ENCODE peak calls at places on chromosomes 1 and 21, in nine cellular contexts. U is esophagus squamous epithelium, M is endothelial cell, Z is adrenal gland, D is neural progenitor cell, P is kidney, Y is AG04450, L is AG09309, H is AG10803. X is an unnamed sample.

GRCh38 chr1:198234511-198235251 is 77.9 kb downstream of the NEK7 start:
- DNase-seq in M (no peak), P (no peak), Z (no peak), D (peak; percentile 11), U (no peak), Y (no peak), H (no peak), L (no peak), X (peak; percentile 50)

GRCh38 chr1:61448934-61449368 is 276.0 kb downstream of the TM2D1 start:
- DNase-seq in Y (no peak), Z (peak; percentile 27), U (no peak), M (no peak), L (peak; percentile 84), P (peak; percentile 93), H (peak; percentile 99), D (no peak), X (peak; percentile 75)

GRCh38 chr1:59055908-59056719 is 240.8 kb upstream of the FGGY start:
- DNase-seq in Z (no peak), U (no peak), Y (no peak), D (no peak), L (no peak), M (no peak), P (no peak), H (peak; percentile 57), X (peak; percentile 57)

GRCh38 chr1:234975941-234976871 is 152.4 kb downstream of the TOMM20 start:
- DNase-seq in H (no peak), Y (no peak), P (peak; percentile 47), U (no peak), D (no peak), L (no peak), Z (no peak), M (no peak), X (no peak)

GRCh38 chr1:209607102-209607794 is 23.7 kb downstream of the CAMK1G start:
- DNase-seq in D (no peak), P (no peak), M (no peak), H (peak; percentile 24), Y (no peak), U (no peak), Z (peak; percentile 57), L (no peak), X (no peak)

GRCh38 chr1:33392639-33393038 is 38.3 kb downstream of the PHC2 start:
- DNase-seq in Y (no peak), L (no peak), H (peak; percentile 55), U (no peak), Z (no peak), D (no peak), M (peak; percentile 22), P (no peak), X (no peak)

GRCh38 chr1:167491586-167492408 is 26.5 kb downstream of the CD247 start:
- DNase-seq in M (no peak), Z (no peak), H (no peak), Y (no peak), U (no peak), P (no peak), D (peak; percentile 50), L (no peak), X (no peak)

GRCh38 chr1:22317920-22318243 is 133.8 kb upstream of the ZBTB40 start:
- DNase-seq in L (no peak), D (no peak), U (no peak), M (no peak), Y (no peak), P (no peak), H (no peak), Z (no peak), X (no peak)

GRCh38 chr1:184270556-184270955 is 116.3 kb upstream of the C1orf21 start:
- DNase-seq in Y (no peak), M (no peak), D (peak; percentile 53), U (no peak), P (no peak), Z (no peak), H (peak; percentile 20), L (no peak), X (peak; percentile 52)

GRCh38 chr21:20329636-20330035 is 668.6 kb upstream of the NCAM2 start:
- DNase-seq in H (no peak), L (no peak), Z (no peak), Y (no peak), U (no peak), D (no peak), P (no peak), M (no peak), X (no peak)

GRCh38 chr1:209845405-209845725 is 17.6 kb downstream of the UTP25 start:
- DNase-seq in M (no peak), P (no peak), Y (no peak), H (no peak), Z (no peak), U (no peak), D (no peak), L (no peak), X (no peak)

GRCh38 chr1:54390655-54391054 is 15.5 kb downstream of the SSBP3 start:
- DNase-seq in Y (no peak), Z (no peak), M (no peak), H (no peak), L (no peak), U (no peak), P (no peak), D (no peak), X (no peak)

GRCh38 chr1:155080250-155081228 is 1.9 kb downstream of the EFNA3 start:
- DNase-seq in Y (no peak), U (no peak), Z (no peak), D (peak; percentile 95), M (peak; percentile 78), H (no peak), L (no peak), P (peak; percentile 78), X (no peak)

GRCh38 chr21:43343095-43343991 is 83.6 kb downstream of the SIK1 start:
- DNase-seq in D (no peak), H (no peak), U (no peak), M (no peak), Z (no peak), Y (no peak), L (no peak), P (peak; percentile 91), X (no peak)

GRCh38 chr1:235315173-235315572 is 12.8 kb downstream of the ARID4B start:
- DNase-seq in L (no peak), D (no peak), U (no peak), Z (no peak), Y (no peak), H (no peak), M (no peak), P (no peak), X (no peak)

GRCh38 chr1:173946380-173946921 is 29.3 kb upstream of the SERPINC1 start:
- DNase-seq in U (no peak), P (no peak), M (no peak), H (no peak), L (no peak), D (no peak), Y (no peak), Z (no peak), X (no peak)

GRCh38 chr1:155607708-155608107 is 2.3 kb upstream of the MSTO1 start:
- DNase-seq in L (no peak), P (no peak), H (no peak), D (no peak), Z (no peak), U (no peak), M (no peak), Y (no peak), X (no peak)

GRCh38 chr1:121558514-121558913 is 373.7 kb downstream of the SRGAP2C start:
- DNase-seq in D (peak; percentile 25), U (no peak), L (peak; percentile 86), H (peak; percentile 94), P (no peak), Y (peak; percentile 63), Z (peak; percentile 54), M (no peak), X (peak; percentile 40)

GRCh38 chr1:99887890-99888289 is 37.7 kb downstream of the AGL start:
- DNase-seq in Y (no peak), Z (no peak), U (no peak), D (no peak), H (no peak), P (no peak), M (no peak), L (no peak), X (no peak)

GRCh38 chr1:19445417-19446342 is 39.7 kb downstream of the CAPZB start:
- DNase-seq in H (peak; percentile 70), L (no peak), Y (no peak), Z (no peak), P (no peak), U (no peak), M (peak; percentile 29), D (peak; percentile 65), X (no peak)
- TF ChIP-seq CTCF in H (peak; percentile 51), L (peak; percentile 49), Y (peak; percentile 49), Z (peak; percentile 34), P (peak; percentile 9), U (peak; percentile 47), M (no peak), D (peak; percentile 30), X (peak; percentile 29)

GRCh38 chr1:147215540-147215916 is 9.6 kb downstream of the FMO5 start:
- DNase-seq in H (no peak), U (no peak), M (no peak), D (no peak), P (no peak), Y (no peak), L (no peak), Z (no peak), X (no peak)
- TF ChIP-seq CTCF in H (no peak), U (no peak), M (no peak), D (no peak), P (no peak), Y (no peak), L (no peak), Z (no peak), X (no peak)

GRCh38 chr21:45256021-45256911 is 31.4 kb downstream of the POFUT2 start:
- DNase-seq in M (no peak), Z (no peak), L (no peak), D (no peak), U (no peak), Y (no peak), P (peak; percentile 67), H (no peak), X (no peak)

GRCh38 chr21:45258476-45258875 is 29.2 kb downstream of the POFUT2 start:
- DNase-seq in H (peak; percentile 15), P (peak; percentile 66), M (no peak), Y (no peak), L (no peak), U (no peak), D (no peak), Z (no peak), X (no peak)

GRCh38 chr21:45255381-45256020 is 32.2 kb downstream of the POFUT2 start:
- DNase-seq in D (no peak), U (no peak), Y (no peak), L (no peak), Z (no peak), H (no peak), M (no peak), P (peak; percentile 73), X (no peak)

GRCh38 chr21:45257673-45258341 is 29.9 kb downstream of the POFUT2 start:
- DNase-seq in H (no peak), M (no peak), Z (no peak), L (no peak), Y (no peak), P (peak; percentile 55), D (peak; percentile 33), U (no peak), X (no peak)

GRCh38 chr21:45256912-45257672 is 30.6 kb downstream of the POFUT2 start:
- DNase-seq in Y (no peak), M (no peak), D (peak; percentile 18), L (no peak), U (no peak), P (peak; percentile 71), Z (no peak), H (no peak), X (no peak)
- TF ChIP-seq CTCF in Y (no peak), M (no peak), D (no peak), L (no peak), U (no peak), P (no peak), Z (no peak), H (no peak), X (no peak)

GRCh38 chr21:46094401-46095105 is 3.4 kb upstream of the COL6A2 start:
- DNase-seq in L (no peak), Z (no peak), D (no peak), M (no peak), Y (no peak), P (no peak), U (no peak), H (no peak), X (no peak)
- TF ChIP-seq CTCF in L (no peak), Z (no peak), D (no peak), M (no peak), Y (no peak), P (no peak), U (no peak), H (no peak), X (no peak)

X was measured in fibroblast of lung.